ENCODE peak calls at places on chromosomes 3 and 15, in seven cellular contexts. One of them, this sample, is unnamed.

GRCh38 chr3:62178739-62179600 is 194.4 kb downstream of the FEZF2 start:
- DNase-seq in suprapubic skin: no peak
- DNase-seq in neuronal stem cell: no peak
- DNase-seq in HFF-Myc: no peak
- DNase-seq in IMR-90: no peak
- DNase-seq in ovary: no peak
- DNase-seq in body of pancreas: no peak
- DNase-seq in this sample: no peak

GRCh38 chr3:174199696-174200095 is 659.4 kb upstream of the NAALADL2 start:
- DNase-seq in suprapubic skin: no peak
- DNase-seq in neuronal stem cell: no peak
- DNase-seq in HFF-Myc: no peak
- DNase-seq in IMR-90: peak
- DNase-seq in ovary: no peak
- DNase-seq in body of pancreas: no peak
- DNase-seq in this sample: no peak

GRCh38 chr3:169879013-169879412 is 9.3 kb upstream of the LRRC31 start:
- DNase-seq in suprapubic skin: no peak
- DNase-seq in neuronal stem cell: no peak
- DNase-seq in HFF-Myc: no peak
- DNase-seq in IMR-90: no peak
- DNase-seq in ovary: no peak
- DNase-seq in body of pancreas: no peak
- DNase-seq in this sample: no peak

GRCh38 chr15:100601158-100601557 is 826 bp downstream of the LINS1 start:
- DNase-seq in suprapubic skin: no peak
- DNase-seq in neuronal stem cell: no peak
- DNase-seq in HFF-Myc: no peak
- DNase-seq in IMR-90: no peak
- DNase-seq in ovary: no peak
- DNase-seq in body of pancreas: no peak
- DNase-seq in this sample: no peak

GRCh38 chr15:89127054-89127702 is 38.9 kb downstream of the ABHD2 start:
- DNase-seq in suprapubic skin: no peak
- DNase-seq in neuronal stem cell: no peak
- DNase-seq in HFF-Myc: no peak
- DNase-seq in IMR-90: peak
- DNase-seq in ovary: no peak
- DNase-seq in body of pancreas: peak
- DNase-seq in this sample: no peak

GRCh38 chr15:98174286-98174685 is 213.8 kb downstream of the ARRDC4 start:
- DNase-seq in suprapubic skin: no peak
- DNase-seq in neuronal stem cell: no peak
- DNase-seq in HFF-Myc: no peak
- DNase-seq in IMR-90: no peak
- DNase-seq in ovary: no peak
- DNase-seq in body of pancreas: no peak
- DNase-seq in this sample: peak

GRCh38 chr15:64807051-64807749 is 18.2 kb downstream of the PIF1 start:
- DNase-seq in suprapubic skin: no peak
- DNase-seq in neuronal stem cell: no peak
- DNase-seq in HFF-Myc: no peak
- DNase-seq in IMR-90: no peak
- DNase-seq in ovary: no peak
- DNase-seq in body of pancreas: no peak
- DNase-seq in this sample: peak

GRCh38 chr3:152183473-152183872 is 85.3 kb upstream of the MBNL1 start:
- DNase-seq in suprapubic skin: no peak
- DNase-seq in neuronal stem cell: peak
- DNase-seq in HFF-Myc: no peak
- DNase-seq in IMR-90: peak
- DNase-seq in ovary: peak
- DNase-seq in body of pancreas: peak
- DNase-seq in this sample: peak

GRCh38 chr15:80317389-80318169 is 65.6 kb upstream of the CTXND1 start:
- DNase-seq in suprapubic skin: no peak
- DNase-seq in neuronal stem cell: no peak
- DNase-seq in HFF-Myc: peak
- DNase-seq in IMR-90: peak
- DNase-seq in ovary: no peak
- DNase-seq in body of pancreas: no peak
- DNase-seq in this sample: no peak

GRCh38 chr3:189137416-189137815 is 34.4 kb upstream of the TPRG1 start:
- DNase-seq in suprapubic skin: no peak
- DNase-seq in neuronal stem cell: peak
- DNase-seq in HFF-Myc: no peak
- DNase-seq in IMR-90: no peak
- DNase-seq in ovary: no peak
- DNase-seq in body of pancreas: no peak
- DNase-seq in this sample: no peak

GRCh38 chr3:61186030-61186429 is 65.2 kb downstream of the FHIT start:
- DNase-seq in suprapubic skin: no peak
- DNase-seq in neuronal stem cell: no peak
- DNase-seq in HFF-Myc: no peak
- DNase-seq in IMR-90: no peak
- DNase-seq in ovary: no peak
- DNase-seq in body of pancreas: no peak
- DNase-seq in this sample: no peak

GRCh38 chr3:42690766-42691680 is 5.7 kb downstream of the KLHL40 start:
- DNase-seq in suprapubic skin: peak
- DNase-seq in neuronal stem cell: no peak
- DNase-seq in HFF-Myc: no peak
- DNase-seq in IMR-90: no peak
- DNase-seq in ovary: peak
- DNase-seq in body of pancreas: no peak
- DNase-seq in this sample: no peak

GRCh38 chr15:36507458-36507857 is 72.0 kb upstream of the CDIN1 start:
- DNase-seq in suprapubic skin: no peak
- DNase-seq in neuronal stem cell: no peak
- DNase-seq in HFF-Myc: no peak
- DNase-seq in IMR-90: no peak
- DNase-seq in ovary: no peak
- DNase-seq in body of pancreas: no peak
- DNase-seq in this sample: no peak

GRCh38 chr3:134317106-134317947 is 56.9 kb downstream of the AMOTL2 start:
- DNase-seq in suprapubic skin: peak
- DNase-seq in neuronal stem cell: no peak
- DNase-seq in HFF-Myc: no peak
- DNase-seq in IMR-90: no peak
- DNase-seq in ovary: no peak
- DNase-seq in body of pancreas: no peak
- DNase-seq in this sample: no peak

GRCh38 chr15:63256433-63256884 is 20.9 kb upstream of the APH1B start:
- DNase-seq in suprapubic skin: no peak
- DNase-seq in neuronal stem cell: peak
- DNase-seq in HFF-Myc: peak
- DNase-seq in IMR-90: peak
- DNase-seq in ovary: no peak
- DNase-seq in body of pancreas: no peak
- DNase-seq in this sample: peak

GRCh38 chr3:120420855-120421570 is 29.8 kb downstream of the FSTL1 start:
- DNase-seq in suprapubic skin: no peak
- DNase-seq in neuronal stem cell: no peak
- DNase-seq in HFF-Myc: no peak
- DNase-seq in IMR-90: peak
- DNase-seq in ovary: no peak
- DNase-seq in body of pancreas: no peak
- DNase-seq in this sample: no peak

GRCh38 chr3:35296533-35296932 is 342.8 kb upstream of the ARPP21 start:
- DNase-seq in suprapubic skin: no peak
- DNase-seq in neuronal stem cell: no peak
- DNase-seq in HFF-Myc: no peak
- DNase-seq in IMR-90: no peak
- DNase-seq in ovary: no peak
- DNase-seq in body of pancreas: no peak
- DNase-seq in this sample: no peak

GRCh38 chr3:124995460-124995994 is 60.3 kb downstream of the HEG1 start:
- DNase-seq in suprapubic skin: no peak
- DNase-seq in neuronal stem cell: peak
- DNase-seq in HFF-Myc: no peak
- DNase-seq in IMR-90: peak
- DNase-seq in ovary: peak
- DNase-seq in body of pancreas: peak
- DNase-seq in this sample: peak

DNA sequence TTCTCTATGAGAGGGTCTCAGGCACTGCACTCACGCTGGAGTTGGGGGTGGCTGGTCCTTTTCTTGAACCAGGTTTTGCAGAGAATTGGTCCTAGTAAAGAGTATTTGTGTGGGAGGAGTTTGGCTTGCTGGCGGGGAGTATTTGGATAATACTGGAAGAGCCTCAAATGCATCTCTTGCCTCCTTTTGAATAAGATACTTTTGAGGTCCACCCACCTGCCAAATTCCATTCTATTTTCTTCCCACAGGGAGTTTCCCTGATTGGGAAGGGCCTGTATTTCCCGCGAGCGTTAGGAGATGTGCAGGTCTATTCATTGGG is 452 bp upstream of the RASA2 start:
- DNase-seq in suprapubic skin: no peak
- DNase-seq in neuronal stem cell: no peak
- DNase-seq in HFF-Myc: peak
- DNase-seq in IMR-90: peak
- DNase-seq in ovary: no peak
- DNase-seq in body of pancreas: no peak
- DNase-seq in this sample: peak
- H3K4me3 ChIP-seq in suprapubic skin: peak
- H3K4me3 ChIP-seq in neuronal stem cell: peak
- H3K4me3 ChIP-seq in HFF-Myc: peak
- H3K4me3 ChIP-seq in IMR-90: peak
- H3K4me3 ChIP-seq in ovary: peak
- H3K4me3 ChIP-seq in body of pancreas: no peak
- H3K4me3 ChIP-seq in this sample: peak

GRCh38 chr15:60390931-60391501 is 6.8 kb downstream of the ANXA2 start:
- DNase-seq in suprapubic skin: no peak
- DNase-seq in neuronal stem cell: peak
- DNase-seq in HFF-Myc: no peak
- DNase-seq in IMR-90: peak
- DNase-seq in ovary: peak
- DNase-seq in body of pancreas: no peak
- DNase-seq in this sample: peak

GRCh38 chr15:60391722-60392340 is 6.0 kb downstream of the ANXA2 start:
- DNase-seq in suprapubic skin: no peak
- DNase-seq in neuronal stem cell: no peak
- DNase-seq in HFF-Myc: no peak
- DNase-seq in IMR-90: no peak
- DNase-seq in ovary: no peak
- DNase-seq in body of pancreas: no peak
- DNase-seq in this sample: no peak

GRCh38 chr15:60395276-60396011 is 2.3 kb downstream of the ANXA2 start:
- DNase-seq in suprapubic skin: no peak
- DNase-seq in neuronal stem cell: no peak
- DNase-seq in HFF-Myc: no peak
- DNase-seq in IMR-90: no peak
- DNase-seq in ovary: no peak
- DNase-seq in body of pancreas: no peak
- DNase-seq in this sample: no peak

GRCh38 chr15:60392601-60392985 is 5.2 kb downstream of the ANXA2 start:
- DNase-seq in suprapubic skin: no peak
- DNase-seq in neuronal stem cell: no peak
- DNase-seq in HFF-Myc: no peak
- DNase-seq in IMR-90: peak
- DNase-seq in ovary: no peak
- DNase-seq in body of pancreas: no peak
- DNase-seq in this sample: no peak

DNA sequence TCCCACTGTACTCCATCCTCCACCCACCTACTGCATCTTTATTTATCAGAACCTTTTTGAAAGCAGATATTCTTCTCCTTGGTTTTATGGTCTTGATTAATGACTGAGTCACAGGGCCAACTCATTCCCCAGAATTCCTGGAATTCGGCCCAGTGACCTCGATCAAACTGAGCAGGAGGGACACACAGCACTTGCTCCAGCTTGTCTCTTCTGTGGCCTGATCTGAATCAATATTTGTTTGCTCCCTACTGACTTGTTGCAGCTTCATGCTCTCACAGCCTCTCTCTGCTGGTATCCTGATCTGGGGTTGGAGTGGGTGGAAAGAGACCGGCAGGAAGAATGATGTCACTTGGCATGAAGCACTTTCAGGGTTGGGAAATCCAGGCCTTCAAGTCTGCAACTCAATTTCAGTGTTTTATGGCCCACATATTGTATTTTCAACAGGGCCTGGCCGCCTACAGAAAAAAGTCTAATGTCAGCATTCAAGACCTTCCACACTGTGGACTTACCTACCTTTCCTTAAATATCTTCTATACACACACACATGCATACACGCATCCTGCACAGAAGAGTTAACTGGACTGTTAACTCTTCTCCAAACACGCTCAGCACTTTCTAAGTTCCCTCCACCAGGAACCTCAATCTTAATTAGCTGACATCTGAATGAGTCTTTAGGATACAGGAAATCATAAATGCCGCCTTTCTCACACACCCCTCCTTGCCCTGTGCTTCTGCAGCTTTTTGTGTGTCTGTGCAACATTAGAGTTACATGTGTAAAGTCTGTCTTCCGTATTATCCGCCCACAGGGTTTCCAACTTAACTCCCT is 4.6 kb downstream of the ANXA2 start:
- DNase-seq in suprapubic skin: no peak
- DNase-seq in neuronal stem cell: no peak
- DNase-seq in HFF-Myc: peak
- DNase-seq in IMR-90: peak
- DNase-seq in ovary: peak
- DNase-seq in body of pancreas: peak
- DNase-seq in this sample: no peak
- H3K4me3 ChIP-seq in suprapubic skin: peak
- H3K4me3 ChIP-seq in neuronal stem cell: no peak
- H3K4me3 ChIP-seq in HFF-Myc: peak
- H3K4me3 ChIP-seq in IMR-90: no peak
- H3K4me3 ChIP-seq in ovary: no peak
- H3K4me3 ChIP-seq in body of pancreas: no peak
- H3K4me3 ChIP-seq in this sample: no peak

GRCh38 chr3:29319262-29319661 is 38.4 kb downstream of the RBMS3 start:
- DNase-seq in suprapubic skin: no peak
- DNase-seq in neuronal stem cell: no peak
- DNase-seq in HFF-Myc: no peak
- DNase-seq in IMR-90: no peak
- DNase-seq in ovary: no peak
- DNase-seq in body of pancreas: no peak
- DNase-seq in this sample: no peak
- H3K4me3 ChIP-seq in suprapubic skin: no peak
- H3K4me3 ChIP-seq in neuronal stem cell: no peak
- H3K4me3 ChIP-seq in HFF-Myc: no peak
- H3K4me3 ChIP-seq in IMR-90: no peak
- H3K4me3 ChIP-seq in ovary: no peak
- H3K4me3 ChIP-seq in body of pancreas: no peak
- H3K4me3 ChIP-seq in this sample: no peak

DNA sequence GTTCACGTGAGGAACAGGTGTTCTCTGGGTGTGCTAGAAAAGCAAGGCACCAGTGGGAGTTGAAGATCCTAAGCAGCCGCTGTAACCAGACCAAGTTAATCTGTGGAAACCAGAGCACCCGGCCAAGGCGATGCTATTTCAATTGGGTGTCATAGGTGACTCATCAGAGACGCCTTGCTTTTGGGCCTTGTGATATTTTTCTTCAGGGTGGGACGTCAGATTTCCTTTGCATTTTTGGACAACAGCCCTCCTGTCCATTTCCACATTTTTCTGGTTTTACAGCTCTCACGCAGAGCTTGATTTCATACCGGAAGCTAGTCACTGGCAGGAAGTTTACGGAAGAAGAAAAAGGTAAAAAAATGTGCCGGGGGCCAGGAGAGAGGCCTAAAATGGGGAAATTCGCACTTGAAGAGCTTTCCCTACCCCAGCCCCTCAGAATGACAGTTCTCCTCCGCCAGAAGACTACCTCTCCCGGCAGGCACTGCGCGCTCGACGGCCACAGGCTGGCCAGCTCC is 490 bp upstream of the KBTBD8 start:
- DNase-seq in suprapubic skin: no peak
- DNase-seq in neuronal stem cell: no peak
- DNase-seq in HFF-Myc: no peak
- DNase-seq in IMR-90: peak
- DNase-seq in ovary: peak
- DNase-seq in body of pancreas: peak
- DNase-seq in this sample: no peak
- H3K4me3 ChIP-seq in suprapubic skin: peak
- H3K4me3 ChIP-seq in neuronal stem cell: peak
- H3K4me3 ChIP-seq in HFF-Myc: peak
- H3K4me3 ChIP-seq in IMR-90: peak
- H3K4me3 ChIP-seq in ovary: peak
- H3K4me3 ChIP-seq in body of pancreas: no peak
- H3K4me3 ChIP-seq in this sample: peak